ENCODE peak calls at places on chromosomes 13 and 19, in eight cellular contexts. F is AG20443; R is activated naive CD8-positive, alpha-beta T cell treated with anti-CD3 and anti-CD28 coated beads for 36 hours; P is EL; O is T47D; A is COLO829; U is T-helper 2 cell treated with Interferon-gamma antibody and Interleukin-4, amounts not matched to agents 5 μg/mL and 100 μg/mL, for 36 hours; M is NCI-H1105 treated with DMSO at 0.1 percent for 48 hours. I is an unnamed sample.

GRCh38 chr13:38494445-38494844 is 144.8 kb downstream of the UFM1 start:
- DNase-seq in F (no peak), R (no peak), P (no peak), O (no peak), A (no peak), U (no peak), M (no peak), I (no peak)

GRCh38 chr13:50389726-50390125 is 374.5 kb downstream of the KCNRG start:
- DNase-seq in F (no peak), R (no peak), P (no peak), O (no peak), A (no peak), U (no peak), M (no peak), I (no peak)

GRCh38 chr13:50403311-50403710 is 388.1 kb downstream of the KCNRG start:
- DNase-seq in F (no peak), R (no peak), P (no peak), O (no peak), A (no peak), U (no peak), M (peak), I (no peak)

GRCh38 chr19:33429891-33430673 is 56.6 kb downstream of the CEBPG start:
- DNase-seq in F (no peak), R (no peak), P (no peak), O (no peak), A (peak), U (no peak), M (no peak), I (no peak)

GRCh38 chr13:22080832-22081231 is 410.0 kb downstream of the FGF9 start:
- DNase-seq in F (no peak), R (no peak), P (no peak), O (no peak), A (no peak), U (no peak), M (peak), I (no peak)

GRCh38 chr13:51867062-51867461 is 5.3 kb downstream of the CCDC70 start:
- DNase-seq in F (no peak), R (no peak), P (no peak), O (no peak), A (no peak), U (no peak), M (no peak), I (no peak)

GRCh38 chr13:77853701-77854100 is 64.9 kb downstream of the EDNRB start:
- DNase-seq in F (no peak), R (no peak), P (no peak), O (no peak), A (peak), U (no peak), M (no peak), I (no peak)

GRCh38 chr13:92097337-92097903 is 699.0 kb downstream of the GPC5 start:
- DNase-seq in F (no peak), R (no peak), P (no peak), O (no peak), A (no peak), U (no peak), M (no peak), I (no peak)

I was measured in activated T-helper 9 cell treated with anti-CD3 and anti-CD28 coated beads, Interleukin-2, amount 50 U/mL, for 16 hours.